ENCODE peak calls at places on chromosomes 5 and 9, in seven cellular contexts. W is fibroblast of mammary gland, D is tibial artery, M is MCF 10A, R is WTC11, Q is endothelial cell, Z is neural crest cell. J is an unnamed sample.

GRCh38 chr9:88657893-88658292 is 122.9 kb downstream of the NXNL2 start:
- DNase-seq in W (no peak), R (no peak), D (no peak), Z (no peak), Q (no peak), M (no peak), J (no peak)

GRCh38 chr9:130207241-130207992 is 35.2 kb downstream of the NCS1 start:
- DNase-seq in M (no peak), Z (no peak), Q (no peak), R (no peak), W (no peak), D (peak; percentile 69), J (no peak)

GRCh38 chr9:18710089-18710488 is 236.1 kb downstream of the ADAMTSL1 start:
- DNase-seq in D (no peak), Q (no peak), W (peak; percentile 43), R (no peak), M (no peak), Z (no peak), J (no peak)

GRCh38 chr5:88829773-88830172 is 53.2 kb downstream of the MEF2C start:
- DNase-seq in R (no peak), Q (no peak), Z (no peak), D (no peak), M (no peak), W (no peak), J (no peak)

GRCh38 chr9:27460225-27461023 is 63.7 kb upstream of the IFNK start:
- DNase-seq in R (no peak), W (peak; percentile 54), D (no peak), Q (no peak), Z (no peak), M (peak; percentile 70), J (peak; percentile 23)

GRCh38 chr5:140568664-140569063 is 4.0 kb downstream of the SLC35A4 start:
- DNase-seq in Q (no peak), Z (no peak), M (no peak), W (no peak), D (no peak), R (no peak), J (no peak)

GRCh38 chr5:11385901-11386293 is 518.3 kb downstream of the CTNND2 start:
- DNase-seq in W (no peak), M (no peak), R (peak; percentile 47), D (no peak), Z (no peak), Q (no peak), J (no peak)

GRCh38 chr5:13115476-13115875 is 829.0 kb downstream of the DNAH5 start:
- DNase-seq in Q (no peak), R (no peak), D (no peak), W (no peak), M (peak; percentile 19), Z (no peak), J (no peak)

GRCh38 chr5:115309751-115310370 is 13.4 kb upstream of the CCDC112 start:
- DNase-seq in D (no peak), R (no peak), M (peak; percentile 53), Z (no peak), Q (no peak), W (peak; percentile 62), J (no peak)

GRCh38 chr9:136658849-136659535 is 3.7 kb upstream of the EGFL7 start:
- DNase-seq in Z (no peak), W (no peak), R (no peak), D (no peak), Q (peak; percentile 22), M (no peak), J (no peak)

GRCh38 chr5:9888517-9888916 is 258.4 kb upstream of the TAS2R1 start:
- DNase-seq in M (peak; percentile 86), R (no peak), Z (no peak), Q (no peak), D (no peak), W (peak; percentile 69), J (no peak)

GRCh38 chr5:1244976-1245375 is 19.8 kb downstream of the SLC6A18 start:
- DNase-seq in Q (peak; percentile 68), W (no peak), R (no peak), Z (no peak), D (no peak), M (no peak), J (no peak)

GRCh38 chr5:161105563-161105962 is 253.6 kb upstream of the ATP10B start:
- DNase-seq in W (peak; percentile 95), R (no peak), D (no peak), Q (no peak), Z (no peak), M (peak; percentile 46), J (no peak)

GRCh38 chr5:135329101-135329912 is 69.7 kb downstream of the MACROH2A1 start:
- DNase-seq in D (no peak), Q (no peak), W (no peak), Z (no peak), R (no peak), M (no peak), J (no peak)

GRCh38 chr5:79774171-79774854 is 84.7 kb downstream of the CMYA5 start:
- DNase-seq in R (peak; percentile 83), M (peak; percentile 48), D (no peak), Q (peak; percentile 33), W (peak; percentile 77), Z (peak; percentile 2), J (peak; percentile 37)

GRCh38 chr9:96638606-96639364 is 16.3 kb downstream of the PRXL2C start:
- DNase-seq in Z (no peak), W (peak; percentile 27), Q (no peak), R (peak; percentile 29), D (no peak), M (no peak), J (no peak)

GRCh38 chr5:179530069-179530998 is 20.0 kb upstream of the RUFY1 start:
- DNase-seq in D (no peak), Q (peak; percentile 73), R (peak; percentile 78), Z (peak; percentile 51), W (peak; percentile 32), M (no peak), J (peak; percentile 86)

GRCh38 chr5:127830157-127830556 is 127.0 kb downstream of the CCDC192 start:
- DNase-seq in D (no peak), Z (no peak), W (no peak), Q (no peak), M (no peak), R (no peak), J (no peak)

GRCh38 chr5:127838661-127839060 is 135.5 kb downstream of the CCDC192 start:
- DNase-seq in M (peak; percentile 38), W (peak; percentile 48), Q (peak; percentile 18), D (no peak), R (no peak), Z (no peak), J (no peak)

GRCh38 chr5:127832057-127832456 is 128.9 kb downstream of the CCDC192 start:
- DNase-seq in R (no peak), Z (no peak), Q (no peak), M (no peak), W (no peak), D (no peak), J (no peak)

GRCh38 chr5:127830829-127831598 is 127.8 kb downstream of the CCDC192 start:
- DNase-seq in W (no peak), D (no peak), Z (no peak), Q (no peak), M (no peak), R (no peak), J (no peak)

GRCh38 chr5:127833999-127834953 is 131.1 kb downstream of the CCDC192 start:
- DNase-seq in D (no peak), M (no peak), Z (no peak), W (peak; percentile 8), Q (no peak), R (no peak), J (no peak)
- TF ChIP-seq CTCF in D (no peak), M (no peak), Z (no peak), W (no peak), Q (no peak), R (no peak), J (peak; percentile 5)

GRCh38 chr5:59724482-59725392 is 168.8 kb downstream of the PDE4D start:
- DNase-seq in R (peak; percentile 66), Q (peak; percentile 60), M (peak; percentile 80), W (peak; percentile 59), Z (peak; percentile 45), D (no peak), J (peak; percentile 9)
- TF ChIP-seq CTCF in R (peak; percentile 74), Q (peak; percentile 89), M (peak; percentile 76), W (peak; percentile 76), Z (peak; percentile 72), D (peak; percentile 23), J (peak; percentile 53)

DNA sequence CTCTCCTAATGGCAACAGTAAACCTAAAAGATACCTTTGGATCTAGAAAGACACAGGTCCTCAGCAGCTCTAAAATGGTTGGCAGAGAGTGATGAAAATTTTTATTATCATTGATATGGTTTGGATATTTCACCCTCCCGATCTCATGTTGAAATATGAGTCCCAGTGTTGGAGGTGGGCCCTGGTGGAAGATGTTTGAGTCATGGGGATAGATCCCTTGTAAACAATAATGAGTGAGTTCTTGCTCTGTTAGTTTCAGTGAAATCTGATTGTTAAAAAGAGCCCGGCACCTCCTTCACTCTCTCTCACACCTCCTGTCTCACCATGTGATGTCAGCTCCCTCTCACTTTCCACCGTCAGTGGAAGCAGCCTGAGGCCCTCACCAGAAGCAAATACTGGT is 117.7 kb downstream of the FRMD3 start:
- DNase-seq in M (no peak), Z (no peak), W (no peak), D (no peak), Q (no peak), R (no peak), J (no peak)
- TF ChIP-seq CTCF in M (no peak), Z (no peak), W (no peak), D (no peak), Q (no peak), R (no peak), J (no peak)

GRCh38 chr5:38404667-38405276 is 146.4 kb downstream of the EGFLAM start:
- DNase-seq in Q (peak; percentile 54), R (peak; percentile 64), D (no peak), Z (no peak), M (peak; percentile 60), W (no peak), J (no peak)
- TF ChIP-seq CTCF in Q (no peak), R (no peak), D (no peak), Z (peak; percentile 53), M (peak; percentile 13), W (peak; percentile 13), J (no peak)

DNA sequence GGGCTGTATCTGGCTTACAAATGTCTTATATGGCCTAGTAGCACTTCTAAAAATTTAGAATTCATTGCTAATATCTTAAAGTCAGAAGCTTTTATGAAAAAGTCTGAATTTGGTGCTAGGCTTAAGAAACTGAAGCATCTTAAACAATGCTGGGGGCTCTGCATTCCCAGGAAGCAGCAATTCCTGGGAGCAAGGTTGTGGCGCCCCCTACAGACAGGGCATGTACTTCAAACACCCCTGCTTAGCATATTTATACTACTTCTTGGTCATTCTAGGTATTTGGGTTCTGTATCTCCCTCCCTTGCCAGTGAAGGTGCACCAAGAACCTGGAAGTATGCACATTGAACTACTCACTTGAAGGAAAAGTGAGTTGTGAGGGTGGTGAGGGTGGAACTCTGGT is 64.6 kb upstream of the GRIA1 start:
- DNase-seq in Z (no peak), Q (peak; percentile 6), D (no peak), R (peak; percentile 78), M (peak; percentile 52), W (peak; percentile 6), J (no peak)
- TF ChIP-seq CTCF in Z (peak; percentile 35), Q (peak; percentile 56), D (no peak), R (peak; percentile 62), M (peak; percentile 37), W (peak; percentile 28), J (peak; percentile 31)

DNA sequence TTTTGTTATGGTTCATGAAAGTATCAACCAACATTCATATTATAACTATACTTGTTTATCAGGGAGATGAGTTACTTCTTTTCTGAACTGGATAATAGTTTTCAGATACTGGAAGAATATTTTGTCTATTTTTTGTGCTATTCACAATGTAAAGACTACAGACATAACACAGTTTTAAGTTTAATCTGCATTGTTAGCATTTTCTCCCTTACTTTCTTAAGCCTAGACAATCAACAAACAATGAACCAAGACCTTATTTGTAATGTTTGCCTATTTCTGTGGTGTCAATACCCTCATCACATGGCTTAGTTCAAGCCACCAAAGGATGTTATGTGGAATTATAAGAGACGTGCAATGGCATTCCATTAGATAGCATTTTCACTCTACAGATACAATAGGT is 119.5 kb downstream of the CAVIN4 start:
- DNase-seq in R (no peak), M (no peak), D (no peak), Z (no peak), Q (no peak), W (no peak), J (no peak)
- TF ChIP-seq CTCF in R (no peak), M (no peak), D (no peak), Z (no peak), Q (no peak), W (no peak), J (no peak)